ENCODE peak calls at places on chromosomes 12 and 14, in six cellular contexts. A, Z, F, H, T and C are unnamed samples.

GRCh38 chr12:645563-646071 is 17.6 kb downstream of the NINJ2 start:
- DNase-seq in H (no peak), A (no peak), T (no peak), F (no peak), Z (no peak), C (peak)

GRCh38 chr12:110704750-110705149 is 15.8 kb upstream of the HVCN1 start:
- DNase-seq in A (no peak), T (no peak), H (no peak), Z (peak), F (peak), C (peak)

GRCh38 chr12:6424008-6424347 is 20.8 kb upstream of the CD27 start:
- DNase-seq in F (no peak), Z (no peak), T (no peak), H (no peak), A (no peak), C (no peak)

GRCh38 chr14:21163721-21164120 is 7.9 kb upstream of the OR5AU1 start:
- DNase-seq in Z (no peak), F (no peak), A (no peak), H (no peak), T (no peak), C (no peak)

GRCh38 chr12:75481013-75481705 is 604 bp downstream of the GLIPR1 start:
- DNase-seq in F (no peak), A (no peak), H (no peak), T (no peak), Z (no peak), C (no peak)

GRCh38 chr12:123427036-123427769 is 9.3 kb downstream of the RILPL2 start:
- DNase-seq in A (no peak), H (peak), Z (no peak), T (no peak), F (no peak), C (no peak)

GRCh38 chr12:116172224-116172849 is 105.2 kb downstream of the MED13L start:
- DNase-seq in A (peak), Z (no peak), H (no peak), T (no peak), F (no peak), C (no peak)

GRCh38 chr12:15996254-15996653 is 85.1 kb downstream of the DERA start:
- DNase-seq in Z (no peak), A (no peak), H (no peak), T (no peak), F (no peak), C (no peak)

GRCh38 chr14:21734457-21735074 is 60.9 kb upstream of the OR4E1 start:
- DNase-seq in H (peak), Z (peak), A (peak), F (peak), T (peak), C (peak)

GRCh38 chr14:60051690-60052324 is 39.9 kb upstream of the PCNX4 start:
- DNase-seq in Z (no peak), T (no peak), A (no peak), F (no peak), H (no peak), C (no peak)

GRCh38 chr12:52944683-52945388 is 4.1 kb upstream of the KRT18 start:
- DNase-seq in Z (no peak), F (no peak), A (no peak), T (no peak), H (no peak), C (no peak)

GRCh38 chr12:95083938-95084337 is 10.5 kb upstream of the NR2C1 start:
- DNase-seq in F (no peak), H (no peak), A (no peak), T (no peak), Z (no peak), C (no peak)

GRCh38 chr14:36383674-36384421 is 63.4 kb upstream of the MBIP start:
- DNase-seq in T (no peak), H (no peak), A (no peak), F (no peak), Z (no peak), C (no peak)

GRCh38 chr12:69329669-69330428 is 18.3 kb upstream of the LYZ start:
- DNase-seq in Z (no peak), F (no peak), H (no peak), T (no peak), A (no peak), C (peak)

GRCh38 chr14:65790185-65790815 is 377.8 kb downstream of the FUT8 start:
- DNase-seq in F (no peak), Z (no peak), T (peak), H (no peak), A (no peak), C (no peak)

GRCh38 chr14:75315143-75315542 is 36.5 kb downstream of the FOS start:
- DNase-seq in Z (no peak), T (peak), F (no peak), A (no peak), H (no peak), C (no peak)

GRCh38 chr12:104958009-104958945 is at the start of gene SLC41A2:
- DNase-seq in H (peak), A (peak), Z (peak), F (peak), T (peak), C (peak)

GRCh38 chr12:132450391-132451171 is 39.4 kb upstream of the FBRSL1 start:
- DNase-seq in T (no peak), H (no peak), A (no peak), Z (no peak), F (no peak), C (no peak)

GRCh38 chr14:51860836-51861583 is 598 bp downstream of the GNG2 start:
- DNase-seq in F (no peak), Z (no peak), T (peak), A (no peak), H (no peak), C (no peak)

GRCh38 chr12:6277982-6278438 is 32.5 kb upstream of the PLEKHG6 start:
- DNase-seq in T (no peak), F (no peak), H (no peak), Z (no peak), A (no peak), C (no peak)

GRCh38 chr14:77707355-77707723 is 484 bp downstream of the ALKBH1 start:
- DNase-seq in H (no peak), T (peak), Z (peak), A (peak), F (no peak), C (peak)

GRCh38 chr12:65654230-65654629 is 170.1 kb upstream of the HMGA2 start:
- DNase-seq in F (no peak), Z (no peak), A (no peak), H (no peak), T (no peak), C (no peak)

GRCh38 chr12:1318327-1319031 is 275.9 kb downstream of the FBXL14 start:
- DNase-seq in H (no peak), F (no peak), T (no peak), A (no peak), Z (no peak), C (no peak)

GRCh38 chr12:50088577-50089335 is 3.6 kb downstream of the SMARCD1 start:
- DNase-seq in T (peak), H (peak), A (peak), F (peak), Z (peak), C (peak)

GRCh38 chr14:99572173-99572999 is 31.6 kb downstream of the CCDC85C start:
- DNase-seq in T (peak), A (peak), H (no peak), F (no peak), Z (no peak), C (no peak)

GRCh38 chr12:98998697-98999299 is 353.7 kb downstream of the APAF1 start:
- DNase-seq in F (peak), Z (peak), H (no peak), A (peak), T (peak), C (peak)

GRCh38 chr12:41507286-41507685 is 319.2 kb downstream of the PDZRN4 start:
- DNase-seq in A (no peak), Z (no peak), T (no peak), H (no peak), F (no peak), C (no peak)

GRCh38 chr12:7833831-7834230 is 38.9 kb downstream of the SLC2A14 start:
- DNase-seq in A (no peak), F (no peak), Z (no peak), T (no peak), H (no peak), C (peak)

GRCh38 chr12:55188974-55189556 is 31.8 kb upstream of the OR10A7 start:
- DNase-seq in T (peak), Z (peak), F (peak), A (peak), H (peak), C (peak)

GRCh38 chr14:32560213-32560857 is 231.2 kb downstream of the AKAP6 start:
- DNase-seq in Z (peak), T (peak), H (no peak), A (peak), F (peak), C (peak)

GRCh38 chr14:94027566-94028449 is 1.7 kb downstream of the OTUB2 start:
- DNase-seq in H (no peak), Z (no peak), A (no peak), T (no peak), F (no peak), C (no peak)

GRCh38 chr12:56469007-56469930 is 891 bp downstream of the SPRYD4 start:
- DNase-seq in Z (peak), H (no peak), A (peak), F (no peak), T (peak), C (no peak)

GRCh38 chr14:73476451-73476905 is 14.3 kb upstream of the RIOX1 start:
- DNase-seq in T (no peak), H (no peak), A (no peak), F (no peak), Z (no peak), C (no peak)

GRCh38 chr12:32444895-32445294 is 45.5 kb downstream of the FGD4 start:
- DNase-seq in Z (no peak), T (no peak), A (no peak), F (peak), H (no peak), C (peak)

GRCh38 chr12:95326450-95326849 is 108.8 kb downstream of the VEZT start:
- DNase-seq in F (no peak), Z (peak), H (no peak), T (no peak), A (no peak), C (peak)

GRCh38 chr12:38921025-38921677 is 15.8 kb upstream of the CPNE8 start:
- DNase-seq in H (no peak), A (peak), Z (peak), T (peak), F (peak), C (peak)

GRCh38 chr14:79732911-79733310 is 478.4 kb downstream of the DIO2 start:
- DNase-seq in F (no peak), H (no peak), Z (no peak), T (peak), A (no peak), C (no peak)
- TF ChIP-seq REST in F (no peak), H (no peak), Z (no peak), T (no peak), A (no peak), C (no peak)

DNA sequence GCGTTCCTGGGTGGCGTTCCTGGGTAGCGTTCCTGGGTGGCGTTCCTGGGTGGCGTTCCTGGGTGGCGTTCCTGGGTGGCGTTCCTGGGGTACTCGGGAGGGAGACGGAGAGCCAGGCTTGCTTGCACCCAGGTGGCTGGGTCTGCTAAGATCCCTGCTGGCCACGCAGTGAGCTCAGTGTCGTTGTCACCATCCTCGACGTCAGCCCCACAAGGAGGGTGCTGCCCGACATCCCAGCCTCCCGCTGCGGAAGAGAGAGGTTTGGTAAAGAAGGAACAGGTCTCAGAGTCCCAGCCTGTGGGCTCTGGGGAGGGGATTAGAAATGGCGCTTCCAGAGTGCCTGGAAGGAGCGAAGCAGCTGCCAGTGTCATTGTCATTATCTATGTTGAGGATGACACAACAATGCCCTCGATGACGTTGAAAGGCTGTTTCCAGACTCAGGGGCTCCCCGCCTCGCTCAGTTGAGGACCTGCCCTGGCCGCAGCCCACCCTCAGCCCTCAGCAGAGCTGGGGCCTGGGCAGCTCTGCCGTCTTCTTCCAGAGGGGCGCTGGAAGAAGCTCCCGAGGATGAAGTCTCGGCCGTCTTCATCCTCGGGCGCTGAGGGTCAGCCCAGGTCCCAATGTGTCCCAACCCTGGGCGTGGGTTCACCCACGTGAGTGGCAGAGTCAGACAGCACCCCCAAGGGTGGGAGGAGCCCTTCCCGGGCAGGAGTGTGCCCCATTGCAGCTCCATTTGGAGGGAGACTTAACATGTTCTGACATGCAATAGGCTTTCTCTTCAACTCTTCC is 328.8 kb downstream of the ADGRD1 start:
- DNase-seq in A (no peak), H (no peak), F (no peak), Z (no peak), T (no peak), C (no peak)
- TF ChIP-seq RAD21 in A (no peak), H (no peak), F (no peak), Z (no peak), T (no peak), C (no peak)

DNA sequence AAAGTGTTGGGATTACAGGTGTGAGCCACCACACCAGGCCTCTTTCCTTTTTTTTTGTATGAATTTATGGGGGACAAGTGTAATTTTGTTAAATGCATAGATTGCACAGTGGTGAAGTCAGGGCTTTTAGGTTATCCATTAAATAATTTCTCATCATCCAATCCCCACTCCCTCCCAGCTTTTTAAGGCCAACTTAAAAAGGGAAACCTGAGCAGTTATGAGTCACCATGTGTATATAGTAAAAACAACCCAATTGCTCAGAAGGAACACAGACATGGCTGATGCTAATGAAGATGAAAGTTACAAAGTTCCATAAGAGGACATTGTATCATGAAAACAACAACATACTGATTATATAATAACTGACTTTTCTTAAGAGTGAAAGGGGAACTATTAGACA is 25.6 kb upstream of the ARID2 start:
- DNase-seq in Z (no peak), F (no peak), H (no peak), A (no peak), T (no peak), C (no peak)
- TF ChIP-seq REST in Z (no peak), F (no peak), H (no peak), A (no peak), T (no peak), C (no peak)

GRCh38 chr14:92726135-92726932 is 22.1 kb downstream of the LGMN start:
- DNase-seq in F (peak), A (peak), H (no peak), T (no peak), Z (peak), C (no peak)
- TF ChIP-seq RAD21 in F (no peak), A (no peak), H (no peak), T (no peak), Z (no peak), C (no peak)

GRCh38 chr14:105204931-105205717 is 24.0 kb upstream of the NUDT14 start:
- DNase-seq in A (no peak), H (no peak), T (no peak), Z (no peak), F (no peak), C (no peak)
- TF ChIP-seq REST in A (no peak), H (no peak), T (no peak), Z (no peak), F (no peak), C (no peak)

GRCh38 chr12:13242926-13243325 is 46.4 kb downstream of the EMP1 start:
- DNase-seq in Z (no peak), T (no peak), F (no peak), H (no peak), A (no peak), C (no peak)

GRCh38 chr12:13247596-13247995 is 51.1 kb downstream of the EMP1 start:
- DNase-seq in A (no peak), T (no peak), Z (no peak), F (no peak), H (no peak), C (no peak)

GRCh38 chr12:13238204-13238603 is 41.7 kb downstream of the EMP1 start:
- DNase-seq in Z (no peak), A (no peak), H (no peak), F (no peak), T (no peak), C (no peak)

GRCh38 chr12:13243516-13244070 is 47.1 kb downstream of the EMP1 start:
- DNase-seq in H (no peak), A (no peak), F (no peak), T (no peak), Z (no peak), C (no peak)

GRCh38 chr12:13241833-13242232 is 45.3 kb downstream of the EMP1 start:
- DNase-seq in T (no peak), Z (no peak), A (no peak), H (no peak), F (peak), C (peak)
- TF ChIP-seq RAD21 in T (no peak), Z (no peak), A (no peak), H (no peak), F (no peak), C (no peak)

GRCh38 chr14:63418020-63418419 is 99.3 kb upstream of the GPHB5 start:
- DNase-seq in Z (no peak), A (no peak), T (no peak), H (no peak), F (no peak), C (no peak)
- TF ChIP-seq REST in Z (no peak), A (no peak), T (no peak), H (no peak), F (no peak), C (no peak)